ENCODE peak calls at places on chromosomes 12 and 14, in seven cellular contexts. C is HEK293T; Y is activated effector memory CD4-positive, alpha-beta T cell treated with Interleukin-2 at 50 U/mL for 16 hours; E is dorsolateral prefrontal cortex; S is renal cortical epithelial cell; H is Peyer's patch; G is T-helper 1 cell. M is an unnamed sample.
A peak's percentile ranks its signal among the peaks of the same experiment; 100 is the strongest.

GRCh38 chr12:88388566-88389269 is 191.6 kb downstream of the KITLG start:
- DNase-seq in C (no peak), Y (no peak), E (no peak), S (no peak), H (no peak), G (no peak), M (no peak)

GRCh38 chr12:6201199-6201608 is 1.0 kb downstream of the CD9 start:
- DNase-seq in C (no peak), Y (no peak), E (no peak), S (peak; percentile 58), H (no peak), G (no peak), M (peak; percentile 32)

GRCh38 chr12:69514845-69515244 is 44.7 kb downstream of the FRS2 start:
- DNase-seq in C (no peak), Y (no peak), E (no peak), S (no peak), H (no peak), G (no peak), M (no peak)

GRCh38 chr14:102915292-102916110 is 7.0 kb upstream of the AMN start:
- DNase-seq in C (no peak), Y (no peak), E (no peak), S (no peak), H (no peak), G (no peak), M (no peak)

GRCh38 chr12:99232324-99232723 is 415.2 kb upstream of the GARIN6 start:
- DNase-seq in C (no peak), Y (no peak), E (no peak), S (no peak), H (no peak), G (no peak), M (no peak)

GRCh38 chr12:43306066-43306465 is 245.9 kb downstream of the ADAMTS20 start:
- DNase-seq in C (no peak), Y (no peak), E (no peak), S (peak; percentile 89), H (no peak), G (no peak), M (peak; percentile 17)

GRCh38 chr14:60349663-60350365 is 100.8 kb downstream of the PPM1A start:
- DNase-seq in C (peak; percentile 58), Y (no peak), E (no peak), S (peak; percentile 56), H (no peak), G (no peak), M (peak; percentile 31)

GRCh38 chr14:82905762-82906161 is 1372.1 kb upstream of the SEL1L start:
- DNase-seq in C (no peak), Y (no peak), E (no peak), S (no peak), H (no peak), G (no peak), M (no peak)

GRCh38 chr14:64296561-64296960 is 2.4 kb upstream of the ESR2 start:
- DNase-seq in C (no peak), Y (no peak), E (no peak), S (peak; percentile 89), H (no peak), G (no peak), M (no peak)